ENCODE peak calls at places on chromosome 15, in eight cellular contexts. K is sigmoid colon, Z is lower leg skin, P is H1, J is GM12878, L is NB4, N is transverse colon, V is Peyer's patch. C is an unnamed sample.

GRCh38 chr15:100891316-100892012 is 11.8 kb downstream of the ALDH1A3 start:
- DNase-seq in K (peak; percentile 58), Z (no peak), P (no peak), J (no peak), L (no peak), N (no peak), V (no peak), C (no peak)

GRCh38 chr15:37981781-37982180 is 47.3 kb downstream of the TMCO5A start:
- DNase-seq in K (no peak), Z (no peak), P (no peak), J (no peak), L (peak; percentile 38), N (no peak), V (no peak), C (no peak)

GRCh38 chr15:55499158-55499557 is 8.9 kb downstream of the DNAAF4 start:
- DNase-seq in K (no peak), Z (no peak), P (no peak), J (no peak), L (no peak), N (no peak), V (no peak), C (no peak)

GRCh38 chr15:40439461-40440299 is 1.1 kb upstream of the BAHD1 start:
- DNase-seq in K (no peak), Z (no peak), P (peak; percentile 75), J (no peak), L (peak; percentile 72), N (peak; percentile 68), V (peak; percentile 65), C (no peak)

GRCh38 chr15:36766449-36766848 is 187.0 kb downstream of the CDIN1 start:
- DNase-seq in K (no peak), Z (no peak), P (no peak), J (no peak), L (no peak), N (no peak), V (no peak), C (no peak)

GRCh38 chr15:61003683-61004299 is 225.3 kb downstream of the RORA start:
- DNase-seq in K (no peak), Z (no peak), P (no peak), J (no peak), L (no peak), N (no peak), V (no peak), C (no peak)

GRCh38 chr15:81893182-81893833 is 152.5 kb downstream of the MEX3B start:
- DNase-seq in K (no peak), Z (no peak), P (no peak), J (no peak), L (no peak), N (no peak), V (no peak), C (no peak)

GRCh38 chr15:101381671-101382212 is 86.7 kb upstream of the SNRPA1 start:
- DNase-seq in K (no peak), Z (no peak), P (no peak), J (no peak), L (peak; percentile 28), N (no peak), V (no peak), C (no peak)

GRCh38 chr15:69854521-69855171 is 243.1 kb downstream of the TLE3 start:
- DNase-seq in K (no peak), Z (no peak), P (no peak), J (no peak), L (no peak), N (no peak), V (no peak), C (no peak)

GRCh38 chr15:38603672-38604071 is 39.1 kb upstream of the RASGRP1 start:
- DNase-seq in K (no peak), Z (no peak), P (no peak), J (no peak), L (no peak), N (no peak), V (no peak), C (no peak)

GRCh38 chr15:80179025-80179759 is 26.4 kb downstream of the FAH start:
- DNase-seq in K (no peak), Z (no peak), P (no peak), J (no peak), L (no peak), N (no peak), V (no peak), C (no peak)

GRCh38 chr15:40075298-40076044 is 33.2 kb downstream of the BMF start:
- DNase-seq in K (no peak), Z (no peak), P (no peak), J (no peak), L (peak; percentile 46), N (no peak), V (no peak), C (no peak)

GRCh38 chr15:39113741-39114140 is 467.1 kb upstream of the THBS1 start:
- DNase-seq in K (no peak), Z (no peak), P (no peak), J (no peak), L (no peak), N (no peak), V (no peak), C (no peak)

GRCh38 chr15:70100495-70101331 is 3.0 kb upstream of the TLE3 start:
- DNase-seq in K (peak; percentile 85), Z (no peak), P (no peak), J (no peak), L (peak; percentile 85), N (peak; percentile 71), V (peak; percentile 83), C (no peak)

GRCh38 chr15:47794266-47794914 is 77.1 kb downstream of the SEMA6D start:
- DNase-seq in K (no peak), Z (no peak), P (no peak), J (no peak), L (no peak), N (no peak), V (no peak), C (no peak)

GRCh38 chr15:84604804-84605203 is 4.0 kb downstream of the ZSCAN2 start:
- DNase-seq in K (no peak), Z (no peak), P (no peak), J (no peak), L (no peak), N (no peak), V (no peak), C (no peak)

GRCh38 chr15:84608707-84609284 is 8.0 kb downstream of the ZSCAN2 start:
- DNase-seq in K (peak; percentile 22), Z (no peak), P (no peak), J (no peak), L (no peak), N (no peak), V (no peak), C (no peak)

GRCh38 chr15:84605225-84605882 is 4.5 kb downstream of the ZSCAN2 start:
- DNase-seq in K (no peak), Z (no peak), P (no peak), J (no peak), L (no peak), N (no peak), V (no peak), C (no peak)

GRCh38 chr15:84603630-84604379 is 3.0 kb downstream of the ZSCAN2 start:
- DNase-seq in K (no peak), Z (no peak), P (peak; percentile 61), J (no peak), L (no peak), N (no peak), V (peak; percentile 34), C (no peak)

DNA sequence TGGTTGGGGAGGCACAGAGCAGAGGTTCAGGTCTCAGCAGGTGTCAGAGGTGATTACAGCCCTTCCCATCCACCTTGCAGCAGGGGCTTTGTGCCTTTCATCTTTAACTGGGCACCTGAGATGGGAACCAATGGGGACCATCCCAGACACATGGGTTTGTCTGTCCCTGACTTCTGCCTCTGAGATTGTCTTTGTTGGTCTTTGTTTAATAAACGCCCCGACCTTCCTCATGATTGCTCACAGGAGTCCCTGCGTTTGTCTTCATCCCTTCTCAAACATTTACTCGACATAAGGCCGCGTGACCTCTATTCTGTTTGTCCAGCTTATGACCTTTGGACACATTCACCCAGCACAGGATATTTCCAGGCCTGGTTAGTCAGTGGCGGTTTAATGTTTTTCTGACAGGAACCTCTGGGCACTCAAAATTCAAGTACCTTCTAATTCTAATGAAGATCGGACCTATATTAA is 5.9 kb downstream of the ZSCAN2 start:
- DNase-seq in K (peak; percentile 17), Z (no peak), P (no peak), J (no peak), L (no peak), N (peak; percentile 21), V (peak; percentile 60), C (no peak)
- TF ChIP-seq POLR2A in K (no peak), Z (no peak), P (no peak), J (no peak), L (no peak), N (no peak), V (no peak), C (no peak)

GRCh38 chr15:26889298-26889898 is 22.5 kb downstream of the GABRA5 start:
- DNase-seq in K (no peak), Z (peak; percentile 58), P (peak; percentile 76), J (peak; percentile 23), L (peak; percentile 71), N (peak; percentile 52), V (peak; percentile 65), C (no peak)
- H3K4me3 ChIP-seq in K (no peak overlapping the region), Z (no peak overlapping the region), P (no peak overlapping the region), J (no peak overlapping the region), L (no peak overlapping the region), N (no peak overlapping the region), V (no peak overlapping the region), C (peak overlapping the region; percentile 28)

DNA sequence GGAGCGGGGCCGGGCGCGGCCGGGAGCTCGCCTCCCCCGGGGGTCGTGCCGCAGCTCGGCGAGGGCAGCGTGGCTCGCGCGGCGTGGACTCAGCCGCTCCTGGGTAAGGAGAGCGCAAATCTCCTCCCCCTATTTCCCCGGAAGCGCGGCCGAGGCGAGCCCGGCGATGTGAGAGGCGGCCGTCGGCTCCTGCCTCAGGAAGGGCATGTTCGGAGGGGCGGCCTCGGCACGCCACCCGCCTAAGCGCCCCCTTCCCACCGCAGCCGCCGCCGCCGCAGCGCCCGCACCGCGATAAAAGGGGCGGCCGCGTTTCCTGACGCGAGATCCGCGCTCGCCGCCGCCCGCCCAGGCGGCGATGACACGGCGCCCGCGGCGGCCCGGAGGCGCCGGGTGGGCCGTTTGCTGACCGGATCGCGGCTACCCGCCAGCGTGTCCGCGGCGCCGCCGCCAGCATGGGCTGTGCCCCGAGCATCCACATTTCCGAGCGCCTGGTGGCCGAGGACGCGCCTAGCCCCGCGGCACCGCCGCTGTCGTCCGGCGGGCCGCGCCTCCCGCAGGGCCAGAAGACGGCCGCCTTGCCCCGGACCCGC is at the start of gene PDE8A:
- DNase-seq in K (peak; percentile 76), Z (peak; percentile 33), P (peak; percentile 69), J (no peak), L (peak; percentile 69), N (peak; percentile 63), V (peak; percentile 79), C (no peak)
- TF ChIP-seq POLR2A in K (no peak), Z (no peak), P (no peak), J (peak; percentile 63), L (no peak), N (no peak), V (no peak), C (peak; percentile 5)

DNA sequence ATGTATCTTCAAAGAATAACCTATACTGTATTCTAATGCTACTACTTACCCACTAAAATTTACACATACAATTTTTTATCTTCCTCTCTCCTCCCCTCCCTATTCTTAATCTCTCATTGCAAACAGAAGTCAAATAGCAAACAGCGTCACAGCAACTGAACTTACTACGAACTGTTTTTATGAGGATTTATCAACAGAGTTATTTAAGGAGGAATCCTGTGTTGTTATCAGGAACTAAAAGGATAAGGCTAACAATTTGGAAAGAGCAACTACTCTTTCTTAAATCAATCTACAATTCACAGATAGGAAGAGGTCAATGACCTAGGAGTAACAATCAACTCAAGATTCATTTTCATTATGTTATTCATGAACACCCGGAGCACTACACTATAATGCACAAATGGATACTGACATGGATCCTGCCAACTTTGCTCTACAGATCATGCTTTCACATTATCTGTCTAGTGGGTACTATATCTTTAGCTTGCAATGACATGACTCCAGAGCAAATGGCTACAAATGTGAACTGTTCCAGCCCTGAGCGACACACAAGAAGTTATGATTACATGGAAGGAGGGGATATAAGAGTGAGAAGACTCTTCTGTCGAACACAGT is 971 bp downstream of the FGF7 start:
- DNase-seq in K (no peak), Z (no peak), P (no peak), J (no peak), L (no peak), N (no peak), V (no peak), C (no peak)
- H3K4me3 ChIP-seq in K (peak overlapping the region; percentile 57), Z (peak overlapping the region; percentile 23), P (no peak overlapping the region), J (no peak overlapping the region), L (no peak overlapping the region), N (peak overlapping the region; percentile 43), V (no peak overlapping the region), C (peak overlapping the region; percentile 63)

C was measured in esophagus squamous epithelium.